ENCODE peak calls at places on chromosomes 3 and 15, in six cellular contexts. W is breast epithelium, A is aorta, V is ovary, F is cardiac fibroblast, T is tibial artery. U is an unnamed sample.

GRCh38 chr3:74268753-74269152 is 345.7 kb downstream of the CNTN3 start:
- DNase-seq in T (no peak), F (peak; percentile 6), A (no peak), W (no peak), V (no peak), U (no peak)

GRCh38 chr3:48187579-48188265 is 495 bp downstream of the CDC25A start:
- DNase-seq in A (peak; percentile 52), F (peak; percentile 4), V (peak; percentile 80), W (no peak), T (peak; percentile 68), U (peak; percentile 80)

GRCh38 chr3:73446467-73447110 is 178.2 kb downstream of the PDZRN3 start:
- DNase-seq in T (no peak), A (no peak), V (no peak), F (no peak), W (no peak), U (no peak)

GRCh38 chr15:89780601-89781000 is 4.5 kb downstream of the MESP2 start:
- DNase-seq in A (no peak), T (no peak), F (no peak), V (no peak), W (no peak), U (no peak)

GRCh38 chr3:30355622-30356021 is 250.8 kb upstream of the TGFBR2 start:
- DNase-seq in V (no peak), T (no peak), F (no peak), A (no peak), W (no peak), U (no peak)

GRCh38 chr15:69997701-69998273 is 99.9 kb downstream of the TLE3 start:
- DNase-seq in F (peak; percentile 68), A (peak; percentile 73), V (no peak), W (peak; percentile 78), T (no peak), U (peak; percentile 87)

GRCh38 chr3:177089901-177090300 is 107.4 kb downstream of the TBL1XR1 start:
- DNase-seq in T (no peak), V (no peak), F (no peak), A (no peak), W (no peak), U (no peak)

GRCh38 chr3:62139957-62140356 is 233.4 kb downstream of the FEZF2 start:
- DNase-seq in W (no peak), V (no peak), T (peak; percentile 89), A (peak; percentile 65), F (peak; percentile 46), U (no peak)

GRCh38 chr3:4270726-4271125 is 32.4 kb upstream of the SETMAR start:
- DNase-seq in A (no peak), W (no peak), F (no peak), V (no peak), T (no peak), U (no peak)

GRCh38 chr3:58198804-58199203 is 12.0 kb downstream of the DNASE1L3 start:
- DNase-seq in T (no peak), V (no peak), F (peak; percentile 51), A (no peak), W (no peak), U (no peak)

GRCh38 chr15:49530106-49530505 is 90.5 kb downstream of the FAM227B start:
- DNase-seq in V (no peak), W (no peak), F (no peak), A (no peak), T (no peak), U (no peak)

GRCh38 chr3:66195347-66195783 is 25.4 kb upstream of the SLC25A26 start:
- DNase-seq in V (peak; percentile 43), W (no peak), T (peak; percentile 67), F (peak; percentile 48), A (peak; percentile 59), U (no peak)

GRCh38 chr3:195584543-195584870 is 767 bp upstream of the APOD start:
- DNase-seq in T (no peak), A (no peak), V (no peak), F (no peak), W (no peak), U (no peak)

GRCh38 chr3:42043116-42043796 is 47.9 kb upstream of the TRAK1 start:
- DNase-seq in V (no peak), A (no peak), W (no peak), T (no peak), F (peak; percentile 96), U (peak; percentile 65)

GRCh38 chr3:43372809-43373587 is 86.7 kb downstream of the SNRK start:
- DNase-seq in T (no peak), A (peak; percentile 14), W (no peak), V (no peak), F (peak; percentile 20), U (no peak)

GRCh38 chr3:147939425-147940196 is 530.4 kb downstream of the ZIC1 start:
- DNase-seq in W (no peak), V (no peak), T (no peak), F (no peak), A (no peak), U (no peak)

GRCh38 chr3:173583496-173583895 is 186.0 kb downstream of the NLGN1 start:
- DNase-seq in W (no peak), V (no peak), T (no peak), F (no peak), A (no peak), U (no peak)

GRCh38 chr3:53350652-53351051 is 3.3 kb upstream of the DCP1A start:
- DNase-seq in V (no peak), T (no peak), F (peak; percentile 39), A (no peak), W (no peak), U (no peak)

GRCh38 chr3:117035785-117036184 is 326.2 kb downstream of the TUSC7 start:
- DNase-seq in T (no peak), A (peak; percentile 47), F (peak; percentile 10), V (no peak), W (no peak), U (no peak)

DNA sequence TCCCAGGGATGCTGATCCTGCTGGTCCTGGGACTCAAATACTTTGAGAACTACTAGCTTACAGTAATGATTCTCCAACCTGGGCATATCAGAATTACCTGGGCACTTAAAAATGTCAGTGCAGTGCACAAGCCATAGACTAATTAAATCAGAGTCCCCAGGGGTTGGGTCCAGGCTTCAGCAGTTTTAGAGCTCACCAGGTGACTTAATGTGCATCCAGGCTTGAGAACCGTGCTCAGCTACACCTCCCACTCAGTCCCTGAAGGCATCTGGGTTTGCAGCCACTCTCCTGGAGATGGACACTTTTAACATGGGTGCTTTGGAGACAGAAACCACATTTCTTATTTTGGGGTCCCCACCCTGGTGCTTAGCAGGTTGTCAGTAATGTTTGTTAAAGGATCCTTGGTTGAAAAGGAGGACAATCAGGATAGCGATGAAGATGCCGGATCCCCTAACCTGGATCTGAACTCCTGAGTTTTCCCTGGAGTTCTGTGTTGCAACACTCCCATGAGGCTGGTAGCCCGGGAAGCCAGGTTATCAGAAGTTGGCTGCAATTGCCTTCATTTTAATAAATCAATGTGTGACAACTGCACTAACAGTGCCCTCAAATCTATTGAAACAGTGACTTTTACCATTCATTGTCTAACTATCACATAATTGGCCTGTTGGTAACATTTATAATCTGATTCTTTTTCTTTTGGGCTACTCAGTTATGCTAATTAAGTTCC is 48.1 kb downstream of the BFSP2 start:
- DNase-seq in T (no peak), F (no peak), V (no peak), W (no peak), A (no peak), U (no peak)
- H3K4me3 ChIP-seq in T (no peak overlapping the region), F (no peak overlapping the region), V (no peak overlapping the region), W (no peak overlapping the region), A (no peak overlapping the region), U (no peak overlapping the region)

GRCh38 chr15:96948981-96949380 is 618.5 kb downstream of the NR2F2 start:
- DNase-seq in A (no peak), W (no peak), T (no peak), F (no peak), V (no peak), U (no peak)

GRCh38 chr15:96947296-96947695 is 616.8 kb downstream of the NR2F2 start:
- DNase-seq in W (no peak), A (no peak), T (no peak), V (no peak), F (no peak), U (no peak)

GRCh38 chr15:96947830-96948229 is 617.3 kb downstream of the NR2F2 start:
- DNase-seq in A (no peak), V (no peak), F (no peak), T (no peak), W (no peak), U (no peak)
- H3K4me3 ChIP-seq in A (no peak overlapping the region), V (no peak overlapping the region), F (no peak overlapping the region), T (no peak overlapping the region), W (peak overlapping the region; percentile 27), U (no peak overlapping the region)

DNA sequence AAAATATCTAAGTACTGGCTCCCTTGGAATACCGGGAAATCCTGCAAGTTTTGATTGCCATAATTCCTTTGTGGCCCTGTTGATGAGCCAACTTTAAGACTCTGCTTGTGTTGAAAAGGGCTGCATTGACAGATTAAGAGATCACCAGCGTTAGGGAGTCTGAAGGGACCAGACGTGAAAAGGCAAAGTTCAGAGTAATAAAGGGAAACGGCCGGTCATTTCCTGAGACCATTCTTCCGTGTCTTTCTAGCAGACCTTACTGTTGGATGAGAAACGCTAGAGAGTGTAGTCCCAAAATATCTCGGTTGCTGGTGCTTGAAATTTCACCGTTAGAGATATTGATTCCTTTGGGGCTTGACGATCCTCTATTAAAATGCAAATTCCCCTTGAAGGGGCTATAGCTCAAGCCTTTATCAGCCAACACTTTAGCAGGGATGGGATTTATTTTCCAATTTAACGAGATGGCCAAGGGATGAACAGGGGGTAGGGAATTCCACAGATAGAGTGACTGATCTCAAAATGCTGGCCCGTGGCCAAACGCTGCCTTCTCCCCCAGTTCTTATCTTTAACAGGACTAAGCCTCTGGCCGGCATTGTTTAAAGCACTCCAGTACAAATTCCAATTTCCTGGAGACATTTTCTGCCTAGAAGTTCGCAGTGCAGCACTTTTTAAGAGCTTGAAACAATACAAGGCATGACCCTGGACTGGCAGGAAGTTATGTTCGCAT is 250.4 kb downstream of the TJP1 start:
- DNase-seq in W (no peak), A (no peak), F (peak; percentile 23), T (no peak), V (no peak), U (no peak)
- H3K4me3 ChIP-seq in W (no peak overlapping the region), A (no peak overlapping the region), F (no peak overlapping the region), T (no peak overlapping the region), V (no peak overlapping the region), U (no peak overlapping the region)

GRCh38 chr15:71096676-71097075 is 18.6 kb upstream of the THSD4 start:
- DNase-seq in W (no peak), V (no peak), T (no peak), F (no peak), A (no peak), U (no peak)

GRCh38 chr15:71098920-71099319 is 16.4 kb upstream of the THSD4 start:
- DNase-seq in W (no peak), T (no peak), A (no peak), F (no peak), V (no peak), U (no peak)

GRCh38 chr15:71094137-71094536 is 21.1 kb upstream of the THSD4 start:
- DNase-seq in W (no peak), V (no peak), T (no peak), A (no peak), F (no peak), U (no peak)

GRCh38 chr15:71093089-71094024 is 21.9 kb upstream of the THSD4 start:
- DNase-seq in V (no peak), A (no peak), W (peak; percentile 83), T (no peak), F (peak; percentile 34), U (peak; percentile 31)

DNA sequence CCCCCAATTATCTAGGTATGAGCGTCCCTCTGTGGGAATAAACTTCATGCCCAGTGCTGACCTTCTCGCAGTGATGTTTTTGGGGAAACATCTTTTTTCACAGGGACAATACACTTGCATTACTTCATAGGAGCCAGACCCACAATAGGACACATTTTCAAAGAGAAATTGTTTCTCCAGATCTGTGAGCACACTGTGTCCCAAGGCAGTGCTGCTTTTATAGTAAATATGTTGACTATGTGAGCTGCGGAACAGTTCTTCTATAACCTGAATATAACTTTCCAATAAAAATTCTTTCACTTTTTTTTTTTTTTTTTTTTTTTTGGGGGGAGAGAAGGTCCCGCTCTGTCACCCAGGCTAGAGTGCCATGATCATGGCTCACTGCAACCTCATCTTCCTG is 17.4 kb upstream of the THSD4 start:
- DNase-seq in V (no peak), W (no peak), A (no peak), F (no peak), T (no peak), U (no peak)
- H3K4me3 ChIP-seq in V (no peak overlapping the region), W (no peak overlapping the region), A (no peak overlapping the region), F (no peak overlapping the region), T (no peak overlapping the region), U (no peak overlapping the region)